ENCODE peak calls at places on chromosomes 5 and 9, in nine cellular contexts. M is ovary; E is NCI-H2029; H is endothelial cell of umbilical vein; Z is pancreas; V is central memory CD4-positive, alpha-beta T cell; N is CD8-positive, alpha-beta T cell; I is lower lobe of right lung; R is T47D. X is an unnamed sample.

GRCh38 chr5:1687301-1687970 is 112.2 kb downstream of the MRPL36 start:
- DNase-seq in R (no peak), Z (no peak), V (no peak), H (no peak), E (no peak), I (no peak), M (no peak), N (no peak), X (no peak)

GRCh38 chr5:181260720-181261319 is at the start of gene TRIM52:
- DNase-seq in Z (peak), E (no peak), R (peak), N (peak), M (peak), H (peak), I (peak), V (peak), X (peak)

GRCh38 chr9:88808019-88808656 is 183.1 kb upstream of the S1PR3 start:
- DNase-seq in H (peak), I (no peak), N (no peak), V (no peak), Z (no peak), M (no peak), E (peak), R (no peak), X (no peak)

GRCh38 chr9:105475302-105475701 is 27.5 kb downstream of the FSD1L start:
- DNase-seq in N (no peak), I (no peak), Z (no peak), V (no peak), M (no peak), H (peak), R (no peak), E (no peak), X (no peak)

GRCh38 chr9:95381243-95381642 is 63.7 kb upstream of the FANCC start:
- DNase-seq in V (no peak), M (no peak), Z (no peak), I (no peak), R (no peak), N (no peak), H (no peak), E (no peak), X (no peak)

GRCh38 chr5:141492168-141492885 is 3.4 kb downstream of the PCDHGC5 start:
- DNase-seq in R (no peak), I (no peak), M (no peak), H (no peak), Z (no peak), E (no peak), N (no peak), V (no peak), X (no peak)

GRCh38 chr5:127609016-127609415 is 39.9 kb upstream of the CTXN3 start:
- DNase-seq in R (no peak), E (no peak), N (no peak), Z (no peak), H (no peak), V (no peak), I (no peak), M (no peak), X (no peak)

GRCh38 chr9:76926324-76926731 is 20.4 kb upstream of the PRUNE2 start:
- DNase-seq in R (no peak), M (no peak), V (no peak), H (no peak), E (no peak), N (no peak), I (no peak), Z (no peak), X (no peak)

GRCh38 chr5:54881286-54882005 is 103.9 kb downstream of the ESM1 start:
- DNase-seq in M (no peak), V (no peak), E (no peak), I (no peak), H (no peak), R (no peak), N (peak), Z (no peak), X (no peak)

GRCh38 chr5:152844713-152845112 is 439.6 kb upstream of the NMUR2 start:
- DNase-seq in N (no peak), R (no peak), M (no peak), I (no peak), E (no peak), V (no peak), H (no peak), Z (no peak), X (no peak)

GRCh38 chr5:168734657-168735344 is 155.6 kb upstream of the PANK3 start:
- DNase-seq in N (no peak), I (no peak), E (no peak), V (no peak), M (no peak), R (no peak), H (no peak), Z (no peak), X (no peak)

GRCh38 chr9:18666348-18666747 is 192.4 kb downstream of the ADAMTSL1 start:
- DNase-seq in M (no peak), Z (no peak), N (no peak), R (no peak), E (no peak), H (no peak), V (no peak), I (no peak), X (no peak)

GRCh38 chr5:43680286-43680685 is 77.3 kb downstream of the NNT start:
- DNase-seq in Z (no peak), N (no peak), R (no peak), V (no peak), I (no peak), M (no peak), H (no peak), E (no peak), X (no peak)

GRCh38 chr9:125970340-125970739 is 223.2 kb downstream of the PBX3 start:
- DNase-seq in V (no peak), N (no peak), I (no peak), Z (no peak), E (no peak), R (no peak), M (no peak), H (no peak), X (no peak)

GRCh38 chr5:88269222-88269771 is 652 bp upstream of the TMEM161B start:
- DNase-seq in H (peak), V (no peak), E (peak), M (peak), Z (no peak), N (no peak), R (peak), I (no peak), X (peak)

GRCh38 chr9:89213481-89213880 is 34.9 kb upstream of the SHC3 start:
- DNase-seq in E (no peak), I (no peak), V (no peak), R (no peak), N (no peak), Z (no peak), M (no peak), H (no peak), X (no peak)

GRCh38 chr5:123001801-123002200 is 34.7 kb downstream of the PPIC start:
- DNase-seq in I (no peak), E (no peak), Z (no peak), M (no peak), H (no peak), V (no peak), R (no peak), N (no peak), X (no peak)

GRCh38 chr9:88087906-88088305 is 50.4 kb downstream of the SPATA31C2 start:
- DNase-seq in H (no peak), E (no peak), Z (no peak), N (no peak), R (no peak), I (no peak), M (no peak), V (no peak), X (no peak)

GRCh38 chr9:106888992-106889631 is 26.1 kb downstream of the ZNF462 start:
- DNase-seq in N (no peak), R (no peak), V (no peak), E (no peak), I (no peak), M (no peak), H (no peak), Z (no peak), X (no peak)

GRCh38 chr9:88551546-88552137 is 16.7 kb downstream of the NXNL2 start:
- DNase-seq in E (no peak), H (no peak), R (no peak), N (no peak), V (no peak), Z (no peak), I (no peak), M (no peak), X (no peak)

GRCh38 chr5:79938468-79938867 is 52.6 kb downstream of the MTX3 start:
- DNase-seq in E (no peak), R (no peak), V (no peak), M (no peak), H (no peak), I (no peak), N (peak), Z (no peak), X (no peak)

GRCh38 chr9:34986541-34987047 is 3.0 kb upstream of the DNAJB5 start:
- DNase-seq in I (peak), N (peak), Z (no peak), R (no peak), E (peak), V (peak), H (peak), M (no peak), X (peak)

GRCh38 chr5:131220566-131220965 is 43.3 kb upstream of the CDC42SE2 start:
- DNase-seq in I (no peak), N (no peak), V (no peak), Z (no peak), H (no peak), M (no peak), E (no peak), R (no peak), X (no peak)

GRCh38 chr9:119221281-119221680 is 148.0 kb downstream of the BRINP1 start:
- DNase-seq in E (no peak), M (no peak), H (no peak), N (no peak), Z (no peak), V (no peak), I (no peak), R (no peak), X (no peak)

GRCh38 chr9:69542048-69542447 is 130.1 kb downstream of the APBA1 start:
- DNase-seq in I (no peak), Z (no peak), R (no peak), M (no peak), V (no peak), N (no peak), E (no peak), H (no peak), X (no peak)

GRCh38 chr9:90447773-90448172 is 194.9 kb downstream of the DIRAS2 start:
- DNase-seq in R (no peak), Z (no peak), N (no peak), E (no peak), I (no peak), M (no peak), V (no peak), H (no peak), X (no peak)

GRCh38 chr5:159732220-159732619 is 184.1 kb upstream of the ADRA1B start:
- DNase-seq in M (no peak), V (no peak), R (no peak), Z (no peak), N (no peak), I (no peak), E (no peak), H (no peak), X (no peak)

GRCh38 chr9:93686127-93686879 is 109.9 kb downstream of the PHF2 start:
- DNase-seq in N (no peak), E (no peak), H (no peak), M (no peak), V (no peak), I (no peak), Z (no peak), R (no peak), X (no peak)

GRCh38 chr5:90113108-90113507 is 296.4 kb downstream of the CETN3 start:
- DNase-seq in I (no peak), H (no peak), R (no peak), V (no peak), Z (no peak), E (no peak), N (no peak), M (no peak), X (no peak)